ENCODE peak calls at places on chromosomes 7 and 10, in five cellular contexts. Y, U, V, J and Q are unnamed samples.

GRCh38 chr7:130150587-130150986 is 54.6 kb downstream of the TMEM209 start:
- DNase-seq in Y (no peak), U (no peak), V (no peak), J (no peak), Q (no peak)

GRCh38 chr10:131024259-131025131 is 287.0 kb downstream of the TCERG1L start:
- DNase-seq in Y (no peak), U (no peak), V (no peak), J (no peak), Q (no peak)

GRCh38 chr10:119515511-119516045 is 26.9 kb downstream of the RGS10 start:
- DNase-seq in Y (no peak), U (no peak), V (no peak), J (no peak), Q (no peak)

GRCh38 chr10:88089498-88089897 is 226.1 kb downstream of the PTEN start:
- DNase-seq in Y (peak), U (no peak), V (no peak), J (no peak), Q (no peak)

GRCh38 chr7:36315309-36315948 is 74.2 kb upstream of the ANLN start:
- DNase-seq in Y (no peak), U (no peak), V (no peak), J (no peak), Q (no peak)

GRCh38 chr10:78211476-78212110 is 177.9 kb downstream of the RPS24 start:
- DNase-seq in Y (peak), U (no peak), V (peak), J (no peak), Q (peak)

GRCh38 chr7:148979827-148980226 is 48.5 kb downstream of the PDIA4 start:
- DNase-seq in Y (no peak), U (no peak), V (no peak), J (no peak), Q (no peak)

GRCh38 chr10:6145979-6146432 is 56.7 kb upstream of the PFKFB3 start:
- DNase-seq in Y (no peak), U (no peak), V (no peak), J (no peak), Q (no peak)

GRCh38 chr7:135102372-135102771 is 45.5 kb upstream of the TMEM140 start:
- DNase-seq in Y (no peak), U (no peak), V (no peak), J (no peak), Q (no peak)

GRCh38 chr10:43396928-43397624 is 11.9 kb downstream of the HNRNPF start:
- DNase-seq in Y (peak), U (peak), V (peak), J (peak), Q (peak)

GRCh38 chr10:69092959-69093850 is 5.3 kb downstream of the SRGN start:
- DNase-seq in Y (peak), U (peak), V (peak), J (peak), Q (peak)

GRCh38 chr10:20714979-20715378 is 182.1 kb downstream of the NEBL start:
- DNase-seq in Y (no peak), U (no peak), V (no peak), J (no peak), Q (no peak)

GRCh38 chr7:103504505-103505135 is 58.6 kb upstream of the SLC26A5 start:
- DNase-seq in Y (no peak), U (no peak), V (no peak), J (no peak), Q (no peak)

GRCh38 chr7:75966209-75966961 is 28.0 kb downstream of the TMEM120A start:
- DNase-seq in Y (peak), U (no peak), V (peak), J (no peak), Q (no peak)

GRCh38 chr7:51045319-51046102 is 262.8 kb upstream of the GRB10 start:
- DNase-seq in Y (no peak), U (no peak), V (peak), J (no peak), Q (no peak)

GRCh38 chr7:118059209-118059608 is 124.8 kb upstream of the LSM8 start:
- DNase-seq in Y (no peak), U (no peak), V (no peak), J (no peak), Q (no peak)

GRCh38 chr7:95478139-95479037 is 7.4 kb upstream of the ASB4 start:
- DNase-seq in Y (no peak), U (no peak), V (peak), J (no peak), Q (no peak)

GRCh38 chr10:124287071-124287685 is 131.5 kb downstream of the OAT start:
- DNase-seq in Y (peak), U (no peak), V (no peak), J (no peak), Q (no peak)

GRCh38 chr10:120409816-120410215 is 47.2 kb upstream of the PLPP4 start:
- DNase-seq in Y (no peak), U (no peak), V (no peak), J (no peak), Q (no peak)

GRCh38 chr10:88178758-88179157 is 315.3 kb downstream of the PTEN start:
- DNase-seq in Y (no peak), U (no peak), V (no peak), J (no peak), Q (no peak)

GRCh38 chr10:34821587-34822585 is 6.8 kb upstream of the PARD3 start:
- DNase-seq in Y (no peak), U (no peak), V (peak), J (no peak), Q (no peak)

GRCh38 chr10:96851281-96851680 is 19.2 kb downstream of the LCOR start:
- DNase-seq in Y (no peak), U (no peak), V (no peak), J (no peak), Q (no peak)

GRCh38 chr10:52639652-52640051 is 132.9 kb downstream of the MBL2 start:
- DNase-seq in Y (no peak), U (no peak), V (no peak), J (no peak), Q (no peak)

GRCh38 chr7:139453673-139454321 is 29.7 kb downstream of the KLRG2 start:
- DNase-seq in Y (peak), U (no peak), V (no peak), J (no peak), Q (no peak)

GRCh38 chr7:145902123-145902522 is 214.5 kb upstream of the CNTNAP2 start:
- DNase-seq in Y (no peak), U (no peak), V (no peak), J (no peak), Q (no peak)

GRCh38 chr10:110336111-110336721 is 31.5 kb upstream of the SMNDC1 start:
- DNase-seq in Y (no peak), U (no peak), V (peak), J (no peak), Q (no peak)

GRCh38 chr7:101201695-101202602 is 1.1 kb upstream of the MOGAT3 start:
- DNase-seq in Y (no peak), U (no peak), V (no peak), J (no peak), Q (no peak)

GRCh38 chr10:70985824-70986336 is 97.5 kb upstream of the PCBD1 start:
- DNase-seq in Y (no peak), U (no peak), V (no peak), J (no peak), Q (no peak)

GRCh38 chr7:42233939-42234338 is 3.1 kb downstream of the GLI3 start:
- DNase-seq in Y (no peak), U (no peak), V (no peak), J (no peak), Q (no peak)

GRCh38 chr7:42691030-42691639 is 220.7 kb downstream of the C7orf25 start:
- DNase-seq in Y (no peak), U (no peak), V (peak), J (no peak), Q (peak)

GRCh38 chr10:133015816-133016462 is 71.8 kb upstream of the ADGRA1 start:
- DNase-seq in Y (peak), U (no peak), V (no peak), J (no peak), Q (no peak)

DNA sequence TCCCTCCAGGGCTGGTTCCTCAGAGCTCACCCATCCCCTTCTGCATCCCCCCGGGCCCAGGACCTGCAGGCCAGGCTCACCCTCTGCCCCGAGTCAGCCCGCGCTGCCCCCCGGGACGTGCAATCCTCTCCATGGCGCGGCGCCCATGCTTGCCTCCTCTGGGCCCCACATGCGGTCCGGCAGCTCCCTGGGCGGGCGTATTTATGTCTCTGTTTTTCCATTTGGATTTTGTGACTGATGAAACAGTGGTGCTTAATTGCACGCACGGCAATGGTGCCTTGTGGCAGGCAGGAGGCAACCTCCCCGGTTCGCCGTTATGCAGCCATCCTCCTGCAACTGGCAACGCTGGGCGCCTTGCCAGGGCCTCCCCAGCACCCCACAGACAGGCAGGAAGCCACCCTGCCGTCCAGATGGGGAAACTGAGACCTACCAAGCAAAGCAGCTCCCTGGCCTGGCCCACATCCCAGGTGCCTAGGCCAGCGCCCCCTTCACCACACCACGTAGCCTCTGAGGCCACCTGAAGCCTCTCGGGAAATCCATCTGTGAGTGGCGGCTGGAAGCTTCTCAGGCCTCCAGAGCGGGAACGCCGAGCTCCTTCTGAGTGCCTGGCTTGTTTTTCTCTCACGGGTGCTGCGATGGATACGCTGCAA is 58.5 kb downstream of the UNCX start:
- DNase-seq in Y (peak), U (peak), V (no peak), J (no peak), Q (no peak)
- H3K4me3 ChIP-seq in Y (no peak), U (no peak), V (no peak), J (no peak), Q (no peak)

DNA sequence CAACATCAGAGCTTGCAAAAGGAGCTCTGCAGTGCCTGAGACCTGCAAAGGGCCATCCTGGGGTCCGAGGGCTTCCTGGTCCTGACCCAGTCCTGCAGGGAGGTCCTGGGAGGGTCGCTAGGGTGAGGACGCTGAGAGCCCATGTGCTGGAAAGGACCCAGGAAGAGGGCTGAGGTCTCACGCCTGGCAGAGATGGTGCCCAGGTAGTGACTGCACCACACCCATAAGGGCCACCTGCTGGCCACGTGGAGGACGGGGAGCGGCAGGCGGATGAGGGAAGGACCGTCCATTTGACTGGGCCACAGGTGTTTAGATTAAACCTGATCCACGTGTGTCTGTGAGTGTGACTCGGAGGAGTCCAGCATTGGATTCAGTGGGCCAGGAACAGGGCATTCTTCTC is 392.8 kb downstream of the DNAJB6 start:
- DNase-seq in Y (no peak), U (no peak), V (no peak), J (no peak), Q (no peak)
- H3K4me3 ChIP-seq in Y (no peak), U (no peak), V (no peak), J (no peak), Q (no peak)

DNA sequence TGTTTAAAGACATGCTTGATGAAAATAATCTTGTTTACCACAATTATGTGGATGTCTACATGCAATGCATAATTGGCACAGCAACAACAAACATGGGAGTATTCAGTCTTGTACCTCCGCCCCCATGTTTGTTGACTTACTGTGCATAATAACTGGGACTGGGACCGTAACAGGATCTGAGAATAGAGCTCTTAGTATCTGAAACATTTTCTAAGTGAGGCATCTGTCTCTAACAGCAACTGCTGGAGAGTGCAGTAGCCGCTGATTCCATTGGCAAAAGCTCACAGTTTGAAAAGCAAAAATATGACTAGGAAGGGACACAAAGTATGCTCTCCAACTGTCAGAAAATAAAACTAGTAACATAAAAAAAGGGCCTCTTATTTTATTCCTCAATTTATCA is 61.6 kb downstream of the ENO4 start:
- DNase-seq in Y (no peak), U (no peak), V (no peak), J (no peak), Q (no peak)
- H3K4me3 ChIP-seq in Y (no peak), U (no peak), V (no peak), J (no peak), Q (no peak)

GRCh38 chr7:44980393-44981034 is 1.7 kb upstream of the MYO1G start:
- DNase-seq in Y (peak), U (no peak), V (no peak), J (peak), Q (no peak)

GRCh38 chr7:44978511-44979366 is at the start of gene MYO1G:
- DNase-seq in Y (peak), U (peak), V (no peak), J (peak), Q (no peak)

GRCh38 chr7:44981035-44981706 is 2.4 kb upstream of the MYO1G start:
- DNase-seq in Y (peak), U (no peak), V (no peak), J (no peak), Q (no peak)

GRCh38 chr7:44977956-44978355 is 859 bp downstream of the MYO1G start:
- DNase-seq in Y (peak), U (no peak), V (no peak), J (no peak), Q (no peak)

GRCh38 chr7:44979481-44980392 is 922 bp upstream of the MYO1G start:
- DNase-seq in Y (peak), U (no peak), V (no peak), J (no peak), Q (no peak)
- H3K4me3 ChIP-seq in Y (no peak), U (peak), V (no peak), J (peak), Q (no peak)